ENCODE peak calls at places on chromosomes 11 and 22, in six cellular contexts. X, U, E, Z, K and N are unnamed samples.
A peak's percentile ranks its signal among the peaks of the same experiment; 100 is the strongest.

GRCh38 chr22:47044722-47045545 is 282.5 kb downstream of the TBC1D22A start:
- DNase-seq in Z (peak; percentile 14), E (no peak), X (no peak), K (no peak), U (peak; percentile 40), N (no peak)

GRCh38 chr11:76656571-76657081 is 13.9 kb downstream of the LRRC32 start:
- DNase-seq in K (no peak), E (no peak), U (peak; percentile 59), X (no peak), Z (no peak), N (no peak)

GRCh38 chr11:83156996-83157754 is at the start of gene PCF11:
- DNase-seq in U (no peak), K (no peak), X (no peak), Z (no peak), E (no peak), N (no peak)

GRCh38 chr11:64094463-64095223 is 58.9 kb downstream of the FLRT1 start:
- DNase-seq in X (no peak), E (peak; percentile 80), U (peak; percentile 83), Z (no peak), K (peak; percentile 76), N (peak; percentile 99)

GRCh38 chr11:73931039-73931645 is 19.7 kb upstream of the DNAJB13 start:
- DNase-seq in X (no peak), E (no peak), K (peak; percentile 79), U (no peak), Z (no peak), N (peak; percentile 30)

GRCh38 chr11:36228689-36229088 is 60.5 kb downstream of the COMMD9 start:
- DNase-seq in U (no peak), K (no peak), Z (no peak), E (no peak), X (no peak), N (no peak)

GRCh38 chr22:28424427-28425080 is 255.1 kb downstream of the TTC28 start:
- DNase-seq in K (no peak), Z (no peak), E (no peak), X (no peak), U (no peak), N (no peak)

GRCh38 chr11:134170909-134171281 is 52.9 kb downstream of the NCAPD3 start:
- DNase-seq in X (no peak), K (no peak), Z (no peak), U (no peak), E (no peak), N (no peak)

GRCh38 chr11:70174846-70175764 is 28.0 kb upstream of the FADD start:
- DNase-seq in E (no peak), K (no peak), X (no peak), U (no peak), Z (no peak), N (no peak)

GRCh38 chr22:25402160-25402500 is 162.3 kb upstream of the GRK3 start:
- DNase-seq in Z (no peak), U (peak; percentile 30), E (no peak), X (no peak), K (no peak), N (no peak)

GRCh38 chr11:62753736-62754603 is at the start of gene ZBTB3:
- DNase-seq in X (peak; percentile 87), U (peak; percentile 99), Z (peak; percentile 97), E (peak; percentile 99), K (peak; percentile 99), N (peak; percentile 94)

GRCh38 chr11:60634151-60634550 is 65.3 kb upstream of the MS4A8 start:
- DNase-seq in U (no peak), K (peak; percentile 1), E (no peak), Z (no peak), X (no peak), N (no peak)

GRCh38 chr11:60633645-60634044 is 65.8 kb upstream of the MS4A8 start:
- DNase-seq in X (no peak), Z (no peak), E (no peak), K (no peak), U (no peak), N (no peak)

GRCh38 chr22:32536352-32536751 is 61.7 kb downstream of the FBXO7 start:
- DNase-seq in K (no peak), U (no peak), Z (no peak), X (no peak), E (no peak), N (no peak)

GRCh38 chr11:833114-833791 is 501 bp downstream of the CD151 start:
- DNase-seq in U (no peak), Z (peak; percentile 73), E (no peak), K (no peak), X (no peak), N (no peak)

GRCh38 chr11:125275905-125276634 is 111.5 kb downstream of the PKNOX2 start:
- DNase-seq in E (no peak), K (no peak), U (no peak), X (no peak), Z (no peak), N (no peak)

GRCh38 chr22:46022881-46023512 is 46.0 kb upstream of the WNT7B start:
- DNase-seq in K (no peak), E (no peak), U (peak; percentile 50), Z (peak; percentile 1), X (no peak), N (no peak)

GRCh38 chr22:42699281-42699681 is 21.4 kb downstream of the A4GALT start:
- DNase-seq in K (no peak), E (no peak), X (no peak), U (no peak), Z (no peak), N (no peak)

GRCh38 chr11:47918370-47918690 is 62.0 kb upstream of the PTPRJ start:
- DNase-seq in X (no peak), Z (no peak), E (no peak), U (no peak), K (no peak), N (no peak)

GRCh38 chr11:47918882-47919495 is 61.4 kb upstream of the PTPRJ start:
- DNase-seq in X (no peak), E (no peak), Z (no peak), K (no peak), U (no peak), N (peak; percentile 53)

GRCh38 chr11:47915407-47916137 is 64.8 kb upstream of the PTPRJ start:
- DNase-seq in U (no peak), X (no peak), K (no peak), E (no peak), Z (no peak), N (no peak)

GRCh38 chr11:47916361-47916841 is 64.0 kb upstream of the PTPRJ start:
- DNase-seq in U (peak; percentile 71), E (no peak), X (no peak), K (no peak), Z (no peak), N (no peak)

DNA sequence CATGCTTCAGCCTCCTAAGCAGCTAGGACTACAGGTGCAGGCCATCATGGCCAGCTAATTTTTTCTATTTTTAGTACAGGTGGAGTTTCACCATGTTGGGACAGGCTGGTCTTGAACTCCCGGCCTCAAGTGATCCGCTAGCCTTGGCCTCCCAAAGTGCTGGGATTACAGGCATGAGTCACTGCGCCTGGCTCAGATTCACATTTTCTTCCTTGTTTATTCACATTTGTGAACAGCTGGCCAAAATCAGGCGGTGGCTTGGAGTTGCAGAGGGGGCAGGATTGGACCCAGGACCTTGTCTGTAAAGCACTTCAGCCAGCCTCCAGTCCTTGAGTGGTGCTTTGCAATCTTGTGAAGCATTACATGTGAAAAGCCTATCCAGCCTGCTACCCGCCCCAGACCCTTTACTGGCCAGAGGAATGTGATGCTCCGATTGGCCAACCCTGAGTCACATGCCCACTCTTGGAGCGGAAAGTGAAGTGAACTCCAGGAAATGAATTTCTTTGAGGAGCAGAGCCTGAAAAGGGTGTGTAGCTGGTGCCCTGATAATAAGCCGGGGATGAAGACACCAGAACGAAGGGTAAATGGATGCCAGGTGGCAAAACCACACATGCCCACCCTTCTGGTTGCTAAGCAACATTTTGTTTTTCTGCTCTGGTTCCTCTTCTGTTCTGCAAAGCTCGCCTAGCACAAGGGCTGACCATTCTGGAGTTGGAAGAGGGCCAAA is 62.6 kb upstream of the PTPRJ start:
- DNase-seq in K (peak; percentile 85), E (peak; percentile 43), U (peak; percentile 96), Z (peak; percentile 35), X (no peak), N (peak; percentile 87)
- TF ChIP-seq POLR2A in K (no peak), E (no peak), U (no peak), Z (no peak), X (no peak), N (peak; percentile 9)

DNA sequence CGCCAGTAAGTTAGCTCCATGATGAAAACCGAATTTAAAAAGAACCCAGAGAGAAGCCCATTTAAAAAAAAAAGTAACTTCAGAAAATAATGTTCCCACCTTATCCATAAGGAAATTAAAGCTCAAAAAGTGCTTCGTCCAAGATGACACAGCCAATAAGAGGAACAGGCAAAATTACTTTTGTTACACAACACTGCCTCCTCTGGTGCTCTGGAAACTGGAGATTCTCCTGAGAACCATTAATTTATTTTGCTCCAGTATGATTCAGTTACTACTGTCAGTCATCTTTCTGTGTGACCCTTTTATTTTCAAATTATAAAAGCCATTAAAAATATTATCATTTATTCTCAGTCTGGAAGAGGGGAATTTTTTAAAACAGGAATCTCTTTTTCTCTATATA is 2.0 kb downstream of the IFT27 start:
- DNase-seq in K (no peak), Z (no peak), X (no peak), U (no peak), E (no peak), N (no peak)
- TF ChIP-seq POLR2A in K (no peak), Z (no peak), X (no peak), U (no peak), E (no peak), N (no peak)

GRCh38 chr11:71787014-71787823 is 45.8 kb upstream of the DEFB108B start:
- DNase-seq in K (peak; percentile 96), U (peak; percentile 100), E (peak; percentile 100), X (peak; percentile 75), Z (peak; percentile 100), N (peak; percentile 80)
- TF ChIP-seq POLR2A in K (no peak), U (no peak), E (peak; percentile 62), X (no peak), Z (peak; percentile 49), N (peak; percentile 50)

GRCh38 chr11:67504023-67504949 is 877 bp downstream of the PITPNM1 start:
- DNase-seq in Z (no peak), K (no peak), X (no peak), E (no peak), U (no peak), N (peak; percentile 78)

GRCh38 chr11:67506426-67507032 is 1.4 kb upstream of the PITPNM1 start:
- DNase-seq in U (peak; percentile 69), K (no peak), E (no peak), X (no peak), Z (no peak), N (no peak)

GRCh38 chr11:67505605-67506396 is 638 bp upstream of the PITPNM1 start:
- DNase-seq in X (peak; percentile 86), Z (peak; percentile 93), K (peak; percentile 93), E (peak; percentile 76), U (peak; percentile 93), N (peak; percentile 97)

GRCh38 chr11:67503119-67504022 is 1.8 kb downstream of the PITPNM1 start:
- DNase-seq in Z (no peak), K (no peak), U (no peak), X (no peak), E (no peak), N (no peak)

DNA sequence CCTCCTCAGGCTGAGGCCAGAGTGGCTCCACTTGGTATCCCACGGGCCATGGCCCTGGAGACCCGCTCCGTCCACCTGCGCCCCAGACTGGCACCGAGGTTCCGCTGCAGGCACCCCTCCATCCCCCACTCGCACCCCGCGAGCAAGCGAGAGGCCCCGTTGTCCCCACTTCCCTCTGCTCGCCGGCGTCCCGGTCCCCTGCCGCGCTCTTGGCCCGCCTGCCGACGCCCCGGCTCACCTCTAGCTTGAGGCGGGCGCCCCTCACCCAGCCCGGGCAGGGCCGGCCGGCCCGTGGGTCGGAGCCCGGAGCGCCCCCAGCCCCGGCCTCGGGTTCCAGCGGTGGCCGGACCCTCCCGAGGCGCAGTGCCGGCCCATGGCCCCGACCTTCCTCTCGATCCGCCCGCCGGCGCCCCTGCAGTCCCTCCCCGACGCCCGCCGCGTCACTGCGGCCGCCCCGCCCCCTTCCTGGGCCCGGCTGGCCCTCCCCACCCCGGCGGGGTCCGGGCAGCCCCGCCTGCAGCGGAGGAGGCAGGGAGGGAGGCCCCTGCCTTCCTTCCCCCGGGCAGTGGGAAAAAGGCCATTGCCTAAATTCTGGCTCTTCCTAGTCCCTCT is at the start of gene PITPNM1:
- DNase-seq in K (no peak), Z (peak; percentile 87), X (peak; percentile 83), U (peak; percentile 80), E (no peak), N (peak; percentile 79)
- TF ChIP-seq POLR2A in K (no peak), Z (peak; percentile 58), X (no peak), U (no peak), E (peak; percentile 59), N (peak; percentile 82)